ENCODE peak calls at places on chromosomes 3 and 15, in nine cellular contexts. X, L, C, D, Q, K, B, U and R are unnamed samples.

GRCh38 chr3:58496206-58496605 is 4.3 kb downstream of the KCTD6 start:
- DNase-seq in X (no peak), L (no peak), C (no peak), D (no peak), Q (no peak), K (no peak), B (no peak), U (peak), R (no peak)

GRCh38 chr3:108578064-108578463 is 11.2 kb downstream of the CIP2A start:
- DNase-seq in X (no peak), L (no peak), C (no peak), D (no peak), Q (no peak), K (no peak), B (no peak), U (no peak), R (no peak)

GRCh38 chr3:100123112-100123511 is 8.8 kb upstream of the FILIP1L start:
- DNase-seq in X (no peak), L (no peak), C (no peak), D (no peak), Q (no peak), K (no peak), B (no peak), U (no peak), R (no peak)

GRCh38 chr15:60854858-60855568 is 374.1 kb downstream of the RORA start:
- DNase-seq in X (no peak), L (peak), C (no peak), D (no peak), Q (no peak), K (no peak), B (no peak), U (no peak), R (no peak)

GRCh38 chr3:148205945-148206845 is 491.5 kb upstream of the AGTR1 start:
- DNase-seq in X (no peak), L (no peak), C (no peak), D (no peak), Q (no peak), K (no peak), B (no peak), U (no peak), R (no peak)

GRCh38 chr3:109265300-109265699 is 51.0 kb downstream of the DPPA2 start:
- DNase-seq in X (no peak), L (peak), C (no peak), D (no peak), Q (no peak), K (no peak), B (peak), U (peak), R (no peak)

GRCh38 chr3:138188013-138188352 is 882 bp downstream of the ARMC8 start:
- DNase-seq in X (no peak), L (peak), C (no peak), D (no peak), Q (no peak), K (no peak), B (peak), U (peak), R (no peak)

GRCh38 chr3:150236683-150237082 is 171.4 kb upstream of the TSC22D2 start:
- DNase-seq in X (no peak), L (peak), C (no peak), D (no peak), Q (no peak), K (no peak), B (peak), U (no peak), R (no peak)

GRCh38 chr3:122948398-122948797 is 79.2 kb downstream of the SEMA5B start:
- DNase-seq in X (no peak), L (no peak), C (no peak), D (no peak), Q (peak), K (no peak), B (no peak), U (no peak), R (no peak)

GRCh38 chr15:65923264-65923663 is 54.0 kb downstream of the RAB11A start:
- DNase-seq in X (no peak), L (no peak), C (no peak), D (no peak), Q (no peak), K (no peak), B (no peak), U (no peak), R (no peak)

GRCh38 chr15:80967451-80967850 is 22.2 kb downstream of the MESD start:
- DNase-seq in X (no peak), L (peak), C (no peak), D (no peak), Q (no peak), K (no peak), B (peak), U (peak), R (no peak)

GRCh38 chr3:58998476-58999117 is 51.2 kb downstream of the CFAP20DC start:
- DNase-seq in X (no peak), L (peak), C (peak), D (no peak), Q (peak), K (no peak), B (peak), U (peak), R (no peak)

GRCh38 chr3:60055765-60056164 is 1005.9 kb upstream of the CFAP20DC start:
- DNase-seq in X (no peak), L (peak), C (no peak), D (no peak), Q (no peak), K (no peak), B (peak), U (no peak), R (no peak)

GRCh38 chr3:191135175-191135574 is 63.9 kb upstream of the OSTN start:
- DNase-seq in X (no peak), L (no peak), C (no peak), D (no peak), Q (no peak), K (no peak), B (no peak), U (no peak), R (no peak)

GRCh38 chr15:95410757-95411156 is 919.7 kb upstream of the NR2F2 start:
- DNase-seq in X (no peak), L (no peak), C (no peak), D (no peak), Q (no peak), K (no peak), B (no peak), U (no peak), R (no peak)

GRCh38 chr15:43293402-43293801 is 26.7 kb upstream of the TGM5 start:
- DNase-seq in X (no peak), L (no peak), C (no peak), D (no peak), Q (peak), K (no peak), B (no peak), U (no peak), R (no peak)

GRCh38 chr3:149454746-149455145 is 19.8 kb upstream of the TM4SF4 start:
- DNase-seq in X (no peak), L (peak), C (no peak), D (no peak), Q (no peak), K (no peak), B (peak), U (peak), R (no peak)

GRCh38 chr15:66109826-66110225 is 143.7 kb downstream of the MEGF11 start:
- DNase-seq in X (no peak), L (no peak), C (no peak), D (no peak), Q (no peak), K (peak), B (no peak), U (no peak), R (no peak)

GRCh38 chr15:41772720-41773331 is 1.5 kb upstream of the MAPKBP1 start:
- DNase-seq in X (peak), L (peak), C (no peak), D (no peak), Q (peak), K (no peak), B (peak), U (peak), R (peak)

GRCh38 chr15:60091150-60091549 is 87.0 kb downstream of the FOXB1 start:
- DNase-seq in X (no peak), L (peak), C (peak), D (no peak), Q (peak), K (no peak), B (peak), U (peak), R (no peak)

GRCh38 chr15:53910852-53911251 is 67.4 kb upstream of the UNC13C start:
- DNase-seq in X (no peak), L (no peak), C (no peak), D (no peak), Q (no peak), K (no peak), B (no peak), U (no peak), R (no peak)

GRCh38 chr15:39976291-39977274 is 42.7 kb downstream of the EIF2AK4 start:
- DNase-seq in X (peak), L (peak), C (peak), D (peak), Q (no peak), K (peak), B (peak), U (peak), R (peak)

GRCh38 chr15:62706361-62706760 is 336.2 kb upstream of the TPM1 start:
- DNase-seq in X (no peak), L (no peak), C (peak), D (no peak), Q (peak), K (no peak), B (no peak), U (no peak), R (no peak)

GRCh38 chr3:83523470-83524073 is 1435.2 kb upstream of the CADM2 start:
- DNase-seq in X (no peak), L (peak), C (no peak), D (no peak), Q (peak), K (no peak), B (peak), U (peak), R (no peak)

GRCh38 chr3:12807066-12807465 is 10.6 kb downstream of the CAND2 start:
- DNase-seq in X (no peak), L (no peak), C (no peak), D (peak), Q (no peak), K (no peak), B (no peak), U (no peak), R (no peak)

GRCh38 chr3:56855856-56856538 is 54.2 kb upstream of the ARHGEF3 start:
- DNase-seq in X (peak), L (peak), C (no peak), D (no peak), Q (peak), K (no peak), B (no peak), U (no peak), R (no peak)

GRCh38 chr15:90478981-90479481 is 50.7 kb upstream of the CRTC3 start:
- DNase-seq in X (no peak), L (peak), C (no peak), D (no peak), Q (no peak), K (no peak), B (peak), U (no peak), R (no peak)

GRCh38 chr15:70876683-70877082 is 15.6 kb downstream of the THAP10 start:
- DNase-seq in X (no peak), L (no peak), C (no peak), D (no peak), Q (no peak), K (no peak), B (no peak), U (no peak), R (no peak)

GRCh38 chr15:70873232-70874054 is 18.8 kb downstream of the THAP10 start:
- DNase-seq in X (no peak), L (no peak), C (no peak), D (no peak), Q (no peak), K (no peak), B (no peak), U (no peak), R (no peak)

GRCh38 chr15:70876011-70876410 is 16.2 kb downstream of the THAP10 start:
- DNase-seq in X (no peak), L (no peak), C (no peak), D (no peak), Q (no peak), K (no peak), B (no peak), U (no peak), R (no peak)

GRCh38 chr15:70879386-70879785 is 12.8 kb downstream of the THAP10 start:
- DNase-seq in X (no peak), L (peak), C (no peak), D (no peak), Q (no peak), K (no peak), B (peak), U (no peak), R (no peak)

GRCh38 chr15:70875001-70875782 is 17.0 kb downstream of the THAP10 start:
- DNase-seq in X (no peak), L (peak), C (no peak), D (no peak), Q (peak), K (no peak), B (no peak), U (peak), R (no peak)
- TF ChIP-seq CTCF in X (peak), L (peak), C (peak), D (peak), Q (peak), K (peak), B (peak), U (peak), R (no peak)

DNA sequence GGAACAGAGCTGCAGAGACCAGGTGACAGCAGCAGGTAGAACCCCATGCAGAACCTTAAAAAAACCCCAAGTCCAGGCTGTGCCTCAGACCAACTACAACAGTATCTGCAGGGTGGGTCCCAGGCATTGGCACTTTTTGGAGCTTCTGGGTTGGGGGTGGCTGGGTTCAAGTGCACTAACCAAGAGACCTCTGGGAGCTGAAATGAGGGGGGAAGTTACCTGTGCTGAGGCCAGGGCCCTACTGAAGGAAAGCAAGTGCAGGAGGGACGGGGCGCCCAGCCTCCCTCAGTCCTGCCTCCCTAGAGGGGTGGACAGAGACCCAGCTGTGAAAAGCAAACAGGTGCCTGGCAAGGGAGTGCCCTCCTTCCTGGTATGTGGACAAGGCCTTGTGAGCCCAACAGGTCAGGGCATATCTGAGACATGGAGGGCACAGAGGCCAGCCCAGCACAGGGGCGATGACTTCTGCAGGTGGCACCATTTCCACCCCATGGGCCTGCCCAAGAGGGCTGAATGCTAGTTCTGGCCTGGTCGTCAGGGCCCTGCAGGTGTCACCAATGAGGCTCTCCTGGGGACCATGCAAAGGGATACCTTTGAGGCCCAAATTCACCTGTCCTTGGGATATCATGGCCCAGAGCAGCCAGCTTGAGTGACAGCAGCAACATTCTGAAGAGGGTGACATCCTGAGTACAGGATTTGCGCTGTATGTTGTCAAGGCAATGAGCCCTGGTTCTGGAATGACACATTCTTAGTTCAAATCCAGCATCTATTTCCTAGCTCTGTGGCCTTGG is 18.7 kb downstream of the CTSH start:
- DNase-seq in X (no peak), L (no peak), C (no peak), D (peak), Q (no peak), K (no peak), B (no peak), U (no peak), R (no peak)
- TF ChIP-seq CTCF in X (no peak), L (no peak), C (no peak), D (no peak), Q (no peak), K (no peak), B (no peak), U (no peak), R (no peak)

DNA sequence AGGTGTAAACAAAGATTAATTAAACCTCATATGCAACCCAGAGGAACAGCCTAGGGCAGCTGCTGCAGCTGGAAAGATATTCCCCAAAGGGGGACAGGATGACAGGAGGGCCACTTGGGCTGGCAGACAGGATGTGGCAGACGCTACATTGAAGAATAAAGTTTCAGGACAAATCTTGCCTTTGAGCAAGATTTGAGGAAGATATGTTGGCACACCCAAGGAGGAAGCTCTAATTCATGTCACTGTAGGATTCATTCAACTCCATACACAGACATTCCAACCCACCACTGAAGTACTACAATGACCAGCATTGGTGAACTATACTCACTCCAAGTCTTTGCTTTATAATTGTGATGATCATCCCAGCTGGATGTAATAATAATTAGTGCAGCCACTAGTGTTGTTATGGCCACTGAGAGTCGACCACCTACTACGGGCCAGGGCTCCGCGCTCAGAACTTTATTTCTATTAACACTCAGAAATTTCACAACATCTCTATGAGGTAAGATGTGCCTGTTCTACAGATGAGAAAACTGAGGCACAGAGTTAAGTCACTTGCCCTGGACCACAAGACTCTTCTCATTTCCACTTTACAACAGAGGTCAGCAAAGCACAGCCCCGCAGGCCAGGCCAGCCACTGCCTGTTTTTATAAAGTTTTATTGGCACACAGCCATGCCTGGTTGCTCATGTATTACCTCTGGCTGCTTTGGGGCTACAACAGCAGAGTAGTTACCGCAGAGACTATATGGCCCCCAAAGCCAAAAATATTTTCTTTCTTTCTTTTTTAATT is 503.8 kb downstream of the SHQ1 start:
- DNase-seq in X (no peak), L (no peak), C (no peak), D (no peak), Q (no peak), K (no peak), B (no peak), U (no peak), R (peak)
- TF ChIP-seq CTCF in X (no peak), L (no peak), C (no peak), D (no peak), Q (no peak), K (no peak), B (no peak), U (no peak), R (no peak)

GRCh38 chr3:84974347-84974746 is 15.6 kb downstream of the CADM2 start:
- DNase-seq in X (no peak), L (no peak), C (no peak), D (no peak), Q (peak), K (no peak), B (no peak), U (no peak), R (no peak)
- TF ChIP-seq CTCF in X (no peak), L (no peak), C (no peak), D (no peak), Q (peak), K (no peak), B (no peak), U (no peak), R (no peak)

DNA sequence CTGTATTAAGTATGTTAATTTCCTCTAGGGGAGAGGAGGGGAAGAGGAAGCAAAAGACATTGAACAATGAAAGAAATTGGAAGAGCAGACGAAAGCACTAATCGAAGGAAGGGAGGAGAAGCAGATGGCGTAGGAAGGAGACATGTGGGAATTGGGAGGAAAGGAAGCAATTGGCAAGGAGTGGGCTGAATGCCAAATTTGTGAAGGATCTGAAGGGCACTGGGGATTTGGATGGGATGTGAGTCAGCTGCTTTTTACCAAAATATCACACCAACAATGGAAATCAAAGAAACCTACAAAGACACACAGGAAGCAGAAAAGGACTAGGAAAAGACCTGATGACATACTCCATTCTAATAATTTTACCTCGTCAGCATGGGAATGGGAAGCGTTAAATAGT is 1029.8 kb downstream of the ROBO1 start:
- DNase-seq in X (no peak), L (peak), C (no peak), D (no peak), Q (no peak), K (no peak), B (peak), U (no peak), R (no peak)
- TF ChIP-seq CTCF in X (no peak), L (no peak), C (no peak), D (no peak), Q (no peak), K (no peak), B (no peak), U (no peak), R (no peak)

DNA sequence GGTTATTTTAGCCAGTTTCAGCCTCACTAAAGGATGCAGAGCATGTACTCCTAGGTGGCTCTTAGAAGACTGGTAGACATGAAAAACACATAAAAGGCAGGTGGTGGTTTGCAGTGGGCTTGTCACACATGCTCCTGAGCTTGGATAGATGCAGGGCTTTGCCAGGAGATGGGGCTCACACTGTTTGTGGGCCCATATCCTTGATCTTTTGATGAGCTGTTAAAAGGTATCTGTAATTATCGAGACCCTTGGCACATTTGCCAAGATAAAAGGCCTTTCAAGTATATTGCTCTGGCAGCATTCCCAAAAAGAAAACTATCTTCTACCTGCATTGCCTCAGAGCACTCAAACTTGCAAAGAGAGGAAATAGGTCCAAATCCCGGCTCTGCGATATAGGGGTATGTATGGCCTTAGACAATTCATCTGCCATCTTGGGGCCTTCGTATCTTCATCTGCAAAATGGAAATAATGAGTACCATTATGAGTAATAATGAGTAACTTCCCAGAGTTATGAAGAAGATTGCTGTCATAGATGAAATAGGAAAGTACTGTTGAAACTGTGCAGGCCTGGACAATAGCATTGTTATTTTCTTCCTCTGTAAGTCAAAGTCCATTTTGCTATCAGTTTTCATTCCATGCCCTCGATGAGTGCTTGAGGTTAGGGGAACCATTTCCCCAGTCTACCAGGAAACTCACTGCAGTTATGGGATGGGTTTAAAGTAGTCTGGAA is 172.7 kb downstream of the SYNPR start:
- DNase-seq in X (no peak), L (peak), C (no peak), D (no peak), Q (no peak), K (no peak), B (no peak), U (no peak), R (no peak)
- TF ChIP-seq CTCF in X (no peak), L (no peak), C (no peak), D (no peak), Q (no peak), K (no peak), B (no peak), U (no peak), R (no peak)

GRCh38 chr3:181403876-181404660 is 307.7 kb upstream of the SOX2 start:
- DNase-seq in X (no peak), L (peak), C (no peak), D (no peak), Q (no peak), K (no peak), B (no peak), U (no peak), R (no peak)

DNA sequence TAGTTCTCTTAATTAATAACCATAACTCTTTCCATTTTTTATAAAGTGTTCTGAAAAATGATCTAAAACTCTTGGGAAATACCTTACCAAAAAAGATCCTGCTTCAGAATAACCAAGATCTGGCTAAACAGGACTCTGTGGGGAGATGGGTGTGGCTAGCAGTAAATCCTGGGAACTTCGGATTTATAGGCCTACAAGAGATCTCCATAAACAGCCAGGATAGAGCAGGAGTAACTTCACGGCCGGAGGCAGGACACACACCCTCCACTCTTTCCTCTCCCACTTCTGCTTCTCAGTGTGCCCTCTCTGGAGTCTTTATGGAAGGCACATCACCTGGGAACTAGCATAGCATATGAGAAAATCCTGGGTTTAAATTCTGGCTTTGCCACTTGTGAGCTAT is 309.4 kb upstream of the SOX2 start:
- DNase-seq in X (no peak), L (no peak), C (no peak), D (no peak), Q (no peak), K (no peak), B (no peak), U (no peak), R (no peak)
- TF ChIP-seq CTCF in X (no peak), L (no peak), C (no peak), D (no peak), Q (no peak), K (no peak), B (no peak), U (no peak), R (no peak)